ENCODE peak calls at places on chromosome 21, in four cellular contexts. L is tibial artery, V is ELR, I is tibial nerve. T is an unnamed sample.

GRCh38 chr21:32131164-32131563 is 147.7 kb downstream of the MIS18A start:
- DNase-seq in L (no peak), I (no peak), V (no peak), T (no peak)

GRCh38 chr21:37371041-37371397 is 4.4 kb downstream of the DYRK1A start:
- DNase-seq in V (no peak), L (no peak), I (no peak), T (no peak)

GRCh38 chr21:29654855-29655254 is 284.9 kb downstream of the GRIK1 start:
- DNase-seq in L (no peak), V (no peak), I (no peak), T (no peak)

GRCh38 chr21:27173052-27173451 is 206.2 kb upstream of the ADAMTS5 start:
- DNase-seq in I (no peak), V (no peak), L (no peak), T (no peak)

GRCh38 chr21:40844935-40845334 is 2.0 kb downstream of the DSCAM start:
- DNase-seq in L (no peak), V (no peak), I (no peak), T (no peak)

GRCh38 chr21:44052830-44053226 is 40.7 kb downstream of the TRAPPC10 start:
- DNase-seq in L (no peak), V (no peak), I (no peak), T (no peak)

GRCh38 chr21:34669149-34669879 is 520 bp downstream of the CLIC6 start:
- DNase-seq in I (no peak), L (no peak), V (no peak), T (no peak)

GRCh38 chr21:15028186-15028585 is 36.6 kb downstream of the NRIP1 start:
- DNase-seq in I (no peak), V (no peak), L (no peak), T (no peak)

GRCh38 chr21:27526451-27526850 is 559.6 kb upstream of the ADAMTS5 start:
- DNase-seq in V (no peak), L (no peak), I (no peak), T (no peak)

GRCh38 chr21:34933609-34934345 is 115.3 kb downstream of the RUNX1 start:
- DNase-seq in V (peak; percentile 12), I (no peak), L (no peak), T (peak; percentile 21)

GRCh38 chr21:44734841-44735240 is 23.5 kb upstream of the TSPEAR start:
- DNase-seq in I (no peak), L (no peak), V (no peak), T (no peak)

GRCh38 chr21:37631319-37632117 is 264.9 kb downstream of the DYRK1A start:
- DNase-seq in L (no peak), I (no peak), V (no peak), T (peak; percentile 3)

GRCh38 chr21:46126321-46127238 is 28.7 kb downstream of the COL6A2 start:
- DNase-seq in L (peak; percentile 20), V (no peak), I (no peak), T (no peak)

GRCh38 chr21:45140346-45140940 is 66.1 kb downstream of the ADARB1 start:
- DNase-seq in I (peak; percentile 59), V (peak; percentile 90), L (peak; percentile 74), T (peak; percentile 86)

GRCh38 chr21:43716376-43717165 is 2.4 kb upstream of the PDXK start:
- DNase-seq in I (no peak), L (no peak), V (peak; percentile 39), T (no peak)

GRCh38 chr21:44751799-44752636 is 40.6 kb upstream of the TSPEAR start:
- DNase-seq in V (no peak), I (no peak), L (peak; percentile 10), T (no peak)

GRCh38 chr21:35476616-35477395 is 427.7 kb upstream of the RUNX1 start:
- DNase-seq in V (peak; percentile 75), I (no peak), L (no peak), T (peak; percentile 1)

GRCh38 chr21:24781146-24781545 is 826.1 kb downstream of the MRPL39 start:
- DNase-seq in V (no peak), I (no peak), L (no peak), T (no peak)

GRCh38 chr21:31446206-31446900 is 102.3 kb upstream of the TIAM1 start:
- DNase-seq in L (no peak), V (no peak), I (no peak), T (no peak)

GRCh38 chr21:35352066-35352770 is 303.1 kb upstream of the RUNX1 start:
- DNase-seq in L (no peak), V (peak; percentile 11), I (no peak), T (no peak)

GRCh38 chr21:20418353-20418752 is 579.9 kb upstream of the NCAM2 start:
- DNase-seq in L (no peak), I (no peak), V (no peak), T (no peak)

GRCh38 chr21:39924577-39925308 is 57.5 kb downstream of the PCP4 start:
- DNase-seq in L (no peak), V (no peak), I (no peak), T (no peak)

GRCh38 chr21:31732891-31733520 is 1.1 kb upstream of the SCAF4 start:
- DNase-seq in L (no peak), I (no peak), V (peak; percentile 35), T (peak; percentile 6)

GRCh38 chr21:44957901-44958451 is 18.1 kb downstream of the SLX9 start:
- DNase-seq in V (no peak), L (no peak), I (no peak), T (no peak)

GRCh38 chr21:42495765-42496119 is 282 bp downstream of the RSPH1 start:
- DNase-seq in V (peak; percentile 19), I (peak; percentile 21), L (no peak), T (peak; percentile 7)

GRCh38 chr21:44800971-44801467 is 601 bp downstream of the UBE2G2 start:
- DNase-seq in V (peak; percentile 51), L (no peak), I (no peak), T (peak; percentile 51)